ENCODE peak calls at places on chromosomes 13 and 19, in five cellular contexts. C, B, X, W and V are unnamed samples.

GRCh38 chr13:21402586-21403307 is 56.4 kb downstream of the ZDHHC20 start:
- DNase-seq in C (peak), B (no peak), X (no peak), W (no peak), V (no peak)

GRCh38 chr19:3609779-3610719 is 3.4 kb upstream of the TBXA2R start:
- DNase-seq in C (no peak), B (no peak), X (no peak), W (no peak), V (no peak)

GRCh38 chr13:25329706-25330105 is 28.3 kb downstream of the NUP58 start:
- DNase-seq in C (peak), B (no peak), X (no peak), W (no peak), V (no peak)

GRCh38 chr13:29758591-29759114 is 91.8 kb downstream of the UBL3 start:
- DNase-seq in C (peak), B (no peak), X (no peak), W (peak), V (peak)

GRCh38 chr19:13881692-13882418 is 4.9 kb downstream of the NANOS3 start:
- DNase-seq in C (no peak), B (no peak), X (no peak), W (peak), V (peak)

GRCh38 chr13:73880365-73880764 is 253.8 kb downstream of the KLF12 start:
- DNase-seq in C (no peak), B (no peak), X (no peak), W (no peak), V (no peak)

GRCh38 chr13:40940841-40941240 is 78.3 kb downstream of the ELF1 start:
- DNase-seq in C (no peak), B (no peak), X (no peak), W (no peak), V (no peak)

GRCh38 chr19:23795462-23795861 is 36.8 kb upstream of the ZNF681 start:
- DNase-seq in C (no peak), B (no peak), X (no peak), W (no peak), V (no peak)

GRCh38 chr19:52896431-52897148 is 845 bp downstream of the ZNF320 start:
- DNase-seq in C (no peak), B (peak), X (no peak), W (peak), V (peak)

GRCh38 chr13:54805743-54806142 is 1777.1 kb downstream of the OLFM4 start:
- DNase-seq in C (no peak), B (no peak), X (no peak), W (no peak), V (no peak)

GRCh38 chr19:11187409-11187808 is 9.9 kb downstream of the KANK2 start:
- DNase-seq in C (no peak), B (no peak), X (no peak), W (no peak), V (no peak)

GRCh38 chr19:1649706-1650626 is 2.4 kb downstream of the TCF3 start:
- DNase-seq in C (no peak), B (no peak), X (no peak), W (no peak), V (no peak)

GRCh38 chr13:25059943-25060342 is 36.0 kb upstream of the PABPC3 start:
- DNase-seq in C (no peak), B (no peak), X (no peak), W (no peak), V (no peak)

GRCh38 chr13:92187378-92187989 is 789.1 kb downstream of the GPC5 start:
- DNase-seq in C (peak), B (peak), X (no peak), W (no peak), V (peak)

GRCh38 chr19:56201973-56202372 is at the start of gene ZSCAN5C:
- DNase-seq in C (no peak), B (no peak), X (no peak), W (no peak), V (no peak)

GRCh38 chr13:84446972-84447700 is 564.9 kb upstream of the SLITRK1 start:
- DNase-seq in C (no peak), B (no peak), X (no peak), W (no peak), V (no peak)

GRCh38 chr19:40673377-40673776 is 17.1 kb downstream of the NUMBL start:
- DNase-seq in C (no peak), B (no peak), X (no peak), W (no peak), V (no peak)

GRCh38 chr19:2049741-2050348 is 1.2 kb downstream of the MKNK2 start:
- DNase-seq in C (peak), B (peak), X (no peak), W (peak), V (peak)

GRCh38 chr13:48739346-48740037 is 85.8 kb downstream of the CYSLTR2 start:
- DNase-seq in C (no peak), B (no peak), X (no peak), W (no peak), V (no peak)

GRCh38 chr13:66546534-66547379 is 683.4 kb downstream of the PCDH9 start:
- DNase-seq in C (no peak), B (no peak), X (no peak), W (no peak), V (no peak)

GRCh38 chr19:49590971-49591730 is at the start of gene PRR12:
- DNase-seq in C (peak), B (peak), X (no peak), W (peak), V (peak)

GRCh38 chr19:36140289-36141038 is 598 bp downstream of the CAPNS1 start:
- DNase-seq in C (peak), B (peak), X (no peak), W (peak), V (peak)

GRCh38 chr13:55432814-55433213 is 1707.9 kb upstream of the PRR20A start:
- DNase-seq in C (peak), B (no peak), X (no peak), W (no peak), V (no peak)

GRCh38 chr13:111281751-111282311 is 38.6 kb upstream of the TEX29 start:
- DNase-seq in C (no peak), B (no peak), X (no peak), W (no peak), V (no peak)

GRCh38 chr19:1168877-1169791 is 4.9 kb downstream of the SBNO2 start:
- DNase-seq in C (peak), B (no peak), X (no peak), W (no peak), V (no peak)

GRCh38 chr13:107364658-107365057 is 796.7 kb upstream of the ARGLU1 start:
- DNase-seq in C (no peak), B (no peak), X (no peak), W (no peak), V (no peak)